ENCODE peak calls at places on chromosomes 12 and 14, in ten cellular contexts. P, B, J, N, O, E, F, M, K and V are unnamed samples.

GRCh38 chr12:80988986-80989385 is 51.3 kb upstream of the LIN7A start:
- DNase-seq in P (no peak), B (no peak), J (no peak), N (no peak), O (no peak), E (no peak), F (peak), M (no peak), K (no peak), V (no peak)

GRCh38 chr12:57583008-57583831 is 7.8 kb upstream of the PIP4K2C start:
- DNase-seq in P (peak), B (peak), J (peak), N (peak), O (no peak), E (peak), F (peak), M (peak), K (peak), V (peak)

GRCh38 chr12:113194971-113195391 is 9.5 kb downstream of the RITA1 start:
- DNase-seq in P (no peak), B (no peak), J (no peak), N (no peak), O (no peak), E (no peak), F (no peak), M (no peak), K (no peak), V (peak)

GRCh38 chr14:65228956-65229355 is 126.6 kb upstream of the MAX start:
- DNase-seq in P (no peak), B (no peak), J (no peak), N (no peak), O (peak), E (peak), F (no peak), M (no peak), K (no peak), V (no peak)

GRCh38 chr14:72679106-72679505 is 214.8 kb downstream of the DPF3 start:
- DNase-seq in P (peak), B (no peak), J (no peak), N (no peak), O (no peak), E (no peak), F (no peak), M (no peak), K (no peak), V (no peak)

GRCh38 chr12:109871678-109872314 is 8.5 kb downstream of the GLTP start:
- DNase-seq in P (no peak), B (no peak), J (no peak), N (no peak), O (no peak), E (no peak), F (no peak), M (no peak), K (peak), V (no peak)

GRCh38 chr12:113155641-113156040 is 6.1 kb downstream of the CFAP73 start:
- DNase-seq in P (no peak), B (no peak), J (no peak), N (no peak), O (no peak), E (no peak), F (no peak), M (no peak), K (no peak), V (no peak)

GRCh38 chr14:30185832-30186231 is 258.2 kb upstream of the PRKD1 start:
- DNase-seq in P (no peak), B (peak), J (no peak), N (no peak), O (no peak), E (no peak), F (no peak), M (no peak), K (no peak), V (no peak)

GRCh38 chr14:48788771-48789170 is 797.4 kb downstream of the RPS29 start:
- DNase-seq in P (no peak), B (no peak), J (no peak), N (no peak), O (no peak), E (peak), F (no peak), M (no peak), K (no peak), V (no peak)

GRCh38 chr12:97306121-97306520 is 156.5 kb upstream of the RMST start:
- DNase-seq in P (no peak), B (no peak), J (no peak), N (no peak), O (no peak), E (no peak), F (no peak), M (no peak), K (no peak), V (no peak)

GRCh38 chr12:32896438-32897275 is at the start of gene PKP2:
- DNase-seq in P (peak), B (peak), J (peak), N (no peak), O (peak), E (no peak), F (peak), M (peak), K (peak), V (peak)

GRCh38 chr12:6249580-6249979 is 49.4 kb downstream of the CD9 start:
- DNase-seq in P (no peak), B (no peak), J (no peak), N (no peak), O (no peak), E (no peak), F (no peak), M (no peak), K (no peak), V (peak)

GRCh38 chr12:7989827-7990491 is 42.6 kb upstream of the FOXJ2 start:
- DNase-seq in P (peak), B (no peak), J (no peak), N (peak), O (peak), E (no peak), F (peak), M (peak), K (no peak), V (no peak)

GRCh38 chr12:48824112-48824511 is 5.8 kb downstream of the CACNB3 start:
- DNase-seq in P (no peak), B (peak), J (no peak), N (no peak), O (no peak), E (no peak), F (no peak), M (peak), K (no peak), V (no peak)

GRCh38 chr14:64035143-64035542 is 182.3 kb downstream of the SYNE2 start:
- DNase-seq in P (no peak), B (no peak), J (no peak), N (no peak), O (no peak), E (no peak), F (no peak), M (no peak), K (no peak), V (no peak)

GRCh38 chr12:124386059-124386458 is 91.2 kb downstream of the RFLNA start:
- DNase-seq in P (peak), B (no peak), J (no peak), N (peak), O (no peak), E (no peak), F (no peak), M (no peak), K (no peak), V (no peak)

GRCh38 chr12:117192057-117192456 is 1.8 kb upstream of the FBXO21 start:
- DNase-seq in P (no peak), B (peak), J (no peak), N (no peak), O (no peak), E (no peak), F (peak), M (no peak), K (no peak), V (no peak)

GRCh38 chr14:28952161-28952560 is 185.6 kb downstream of the FOXG1 start:
- DNase-seq in P (no peak), B (no peak), J (no peak), N (no peak), O (no peak), E (no peak), F (no peak), M (no peak), K (no peak), V (no peak)

GRCh38 chr12:32644455-32644854 is 34.6 kb upstream of the DNM1L start:
- DNase-seq in P (no peak), B (no peak), J (no peak), N (no peak), O (no peak), E (no peak), F (no peak), M (no peak), K (no peak), V (no peak)

GRCh38 chr12:64273527-64274403 is 51.7 kb upstream of the KICS2 start:
- DNase-seq in P (no peak), B (peak), J (peak), N (no peak), O (no peak), E (no peak), F (no peak), M (no peak), K (no peak), V (peak)

GRCh38 chr12:78562358-78563205 is 302.0 kb upstream of the SYT1 start:
- DNase-seq in P (no peak), B (peak), J (peak), N (no peak), O (no peak), E (no peak), F (no peak), M (no peak), K (no peak), V (no peak)

GRCh38 chr14:54138354-54139038 is 181.9 kb upstream of the BMP4 start:
- DNase-seq in P (no peak), B (no peak), J (no peak), N (no peak), O (no peak), E (no peak), F (no peak), M (no peak), K (no peak), V (no peak)

GRCh38 chr12:97903356-97903755 is 440.8 kb downstream of the RMST start:
- DNase-seq in P (no peak), B (no peak), J (no peak), N (no peak), O (no peak), E (no peak), F (no peak), M (no peak), K (no peak), V (no peak)

GRCh38 chr12:89225401-89225800 is 126.9 kb downstream of the DUSP6 start:
- DNase-seq in P (no peak), B (no peak), J (peak), N (no peak), O (no peak), E (no peak), F (no peak), M (peak), K (no peak), V (no peak)

DNA sequence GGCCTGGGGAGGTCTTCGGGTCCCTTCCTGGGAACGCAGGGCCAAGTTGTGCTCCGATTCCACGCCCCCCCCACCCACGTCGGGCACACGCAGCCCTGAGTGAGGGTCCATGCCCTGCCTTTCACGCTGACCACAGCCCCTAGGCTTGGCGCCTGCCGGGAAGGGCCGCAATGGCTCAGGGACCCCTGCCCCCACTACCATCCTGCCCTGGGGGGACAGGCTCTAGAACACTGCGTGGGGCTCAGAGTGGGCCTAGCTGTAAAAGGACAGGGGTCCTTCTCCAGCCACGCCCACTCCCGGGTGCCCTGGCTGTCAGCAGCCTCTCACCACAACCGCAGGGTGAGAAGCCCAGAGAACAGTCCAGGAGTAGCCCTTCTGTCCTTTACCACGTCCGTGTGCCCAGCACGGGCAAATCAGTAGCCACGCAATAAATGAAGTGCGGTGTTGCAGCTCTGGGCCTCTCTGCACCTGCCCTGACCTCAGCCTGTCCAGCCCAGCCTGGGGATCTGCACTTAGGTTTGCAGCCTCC is 9.4 kb upstream of the GPR68 start:
- DNase-seq in P (no peak), B (no peak), J (no peak), N (no peak), O (no peak), E (no peak), F (no peak), M (no peak), K (no peak), V (peak)
- H3K27ac ChIP-seq in P (peak), B (no peak), J (no peak), N (no peak), O (peak), E (no peak), F (no peak), M (peak), K (no peak), V (peak)

GRCh38 chr14:77208979-77209318 is 27.4 kb downstream of the TMEM63C start:
- DNase-seq in P (no peak), B (no peak), J (no peak), N (no peak), O (no peak), E (no peak), F (no peak), M (no peak), K (no peak), V (no peak)

GRCh38 chr14:77205566-77205965 is 24.0 kb downstream of the TMEM63C start:
- DNase-seq in P (no peak), B (no peak), J (no peak), N (no peak), O (no peak), E (no peak), F (no peak), M (no peak), K (no peak), V (no peak)

GRCh38 chr14:77206261-77206824 is 24.7 kb downstream of the TMEM63C start:
- DNase-seq in P (no peak), B (no peak), J (no peak), N (no peak), O (no peak), E (no peak), F (no peak), M (no peak), K (no peak), V (peak)

GRCh38 chr14:77208266-77208978 is 26.8 kb downstream of the TMEM63C start:
- DNase-seq in P (peak), B (peak), J (no peak), N (peak), O (peak), E (peak), F (peak), M (peak), K (peak), V (peak)

DNA sequence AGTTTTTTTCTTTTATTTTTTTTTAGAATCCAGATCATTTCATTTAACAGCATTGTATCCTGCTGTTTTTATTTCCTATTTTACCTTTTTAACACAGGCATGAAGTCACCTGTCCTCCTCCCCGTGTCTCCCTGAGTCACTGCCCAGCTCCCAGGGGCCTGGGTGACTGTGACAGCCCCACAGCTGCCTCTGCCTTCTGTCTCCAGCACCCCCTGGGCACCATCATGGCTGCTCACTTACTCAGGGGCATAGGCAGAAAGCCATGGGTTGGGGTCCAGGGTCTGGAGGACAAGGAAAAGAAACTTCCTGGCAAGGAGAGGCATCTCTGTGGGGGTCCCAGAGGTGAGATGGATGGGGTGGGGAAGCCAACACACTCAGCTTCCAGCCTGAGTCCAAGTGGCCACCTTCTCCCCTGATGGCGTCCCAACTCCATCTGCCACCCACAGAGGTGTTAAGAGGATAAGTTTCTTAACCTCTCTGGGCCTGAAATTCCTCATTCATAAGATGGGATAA is 25.3 kb downstream of the TMEM63C start:
- DNase-seq in P (no peak), B (peak), J (no peak), N (no peak), O (no peak), E (no peak), F (no peak), M (no peak), K (no peak), V (peak)
- TF ChIP-seq CTCF in P (no peak), B (peak), J (peak), N (no peak), O (no peak), E (no peak), F (no peak), M (no peak), K (no peak), V (peak)

GRCh38 chr14:20662968-20663731 is 21.2 kb upstream of the RNASE4 start:
- DNase-seq in P (peak), B (peak), J (peak), N (peak), O (no peak), E (peak), F (peak), M (peak), K (peak), V (no peak)
- H3K4me3 ChIP-seq in P (peak), B (peak), J (peak), N (no peak), O (peak), E (peak), F (no peak), M (no peak), K (peak), V (no peak)

GRCh38 chr14:52042371-52043037 is 26.4 kb downstream of the NID2 start:
- DNase-seq in P (no peak), B (no peak), J (no peak), N (no peak), O (no peak), E (no peak), F (no peak), M (no peak), K (no peak), V (no peak)

GRCh38 chr14:52044791-52045522 is 23.9 kb downstream of the NID2 start:
- DNase-seq in P (no peak), B (no peak), J (no peak), N (no peak), O (no peak), E (peak), F (peak), M (no peak), K (peak), V (no peak)

GRCh38 chr14:52046376-52046917 is 22.4 kb downstream of the NID2 start:
- DNase-seq in P (no peak), B (no peak), J (no peak), N (no peak), O (no peak), E (no peak), F (no peak), M (no peak), K (no peak), V (no peak)

GRCh38 chr14:52040598-52040997 is 28.3 kb downstream of the NID2 start:
- DNase-seq in P (no peak), B (no peak), J (no peak), N (no peak), O (no peak), E (no peak), F (no peak), M (no peak), K (no peak), V (no peak)

DNA sequence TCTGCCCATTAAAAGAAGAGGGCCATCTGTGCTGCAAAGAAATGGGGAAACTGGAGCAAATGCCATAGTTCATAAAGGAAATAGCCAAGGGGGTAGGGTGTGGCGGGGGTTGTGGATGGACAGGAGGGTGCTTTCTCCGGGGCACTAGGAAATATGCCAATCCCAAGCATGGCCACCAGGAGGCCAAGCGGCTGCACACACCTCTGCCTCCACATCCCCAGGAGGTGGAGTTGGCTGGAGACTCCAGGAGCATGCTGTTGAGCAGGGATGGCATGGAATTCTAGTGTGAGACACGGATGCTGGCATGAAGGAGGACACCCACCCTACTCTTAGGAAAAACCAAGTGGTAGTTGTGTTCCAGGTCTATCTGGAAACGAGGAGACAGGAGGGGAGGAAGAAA is 25.2 kb downstream of the NID2 start:
- DNase-seq in P (no peak), B (peak), J (peak), N (no peak), O (no peak), E (no peak), F (no peak), M (no peak), K (peak), V (peak)
- H3K27ac ChIP-seq in P (no peak), B (no peak), J (no peak), N (no peak), O (no peak), E (no peak), F (no peak), M (no peak), K (no peak), V (no peak)

GRCh38 chr14:55846852-55847471 is 267.0 kb downstream of the KTN1 start:
- DNase-seq in P (no peak), B (no peak), J (no peak), N (peak), O (peak), E (peak), F (peak), M (peak), K (no peak), V (no peak)

GRCh38 chr14:55845963-55846851 is 266.2 kb downstream of the KTN1 start:
- DNase-seq in P (no peak), B (no peak), J (no peak), N (no peak), O (no peak), E (no peak), F (no peak), M (no peak), K (no peak), V (no peak)

GRCh38 chr14:55841625-55842024 is 261.6 kb downstream of the KTN1 start:
- DNase-seq in P (no peak), B (no peak), J (no peak), N (no peak), O (no peak), E (no peak), F (no peak), M (no peak), K (no peak), V (no peak)

GRCh38 chr14:55840821-55841220 is 260.8 kb downstream of the KTN1 start:
- DNase-seq in P (no peak), B (no peak), J (no peak), N (no peak), O (no peak), E (no peak), F (no peak), M (no peak), K (no peak), V (no peak)

DNA sequence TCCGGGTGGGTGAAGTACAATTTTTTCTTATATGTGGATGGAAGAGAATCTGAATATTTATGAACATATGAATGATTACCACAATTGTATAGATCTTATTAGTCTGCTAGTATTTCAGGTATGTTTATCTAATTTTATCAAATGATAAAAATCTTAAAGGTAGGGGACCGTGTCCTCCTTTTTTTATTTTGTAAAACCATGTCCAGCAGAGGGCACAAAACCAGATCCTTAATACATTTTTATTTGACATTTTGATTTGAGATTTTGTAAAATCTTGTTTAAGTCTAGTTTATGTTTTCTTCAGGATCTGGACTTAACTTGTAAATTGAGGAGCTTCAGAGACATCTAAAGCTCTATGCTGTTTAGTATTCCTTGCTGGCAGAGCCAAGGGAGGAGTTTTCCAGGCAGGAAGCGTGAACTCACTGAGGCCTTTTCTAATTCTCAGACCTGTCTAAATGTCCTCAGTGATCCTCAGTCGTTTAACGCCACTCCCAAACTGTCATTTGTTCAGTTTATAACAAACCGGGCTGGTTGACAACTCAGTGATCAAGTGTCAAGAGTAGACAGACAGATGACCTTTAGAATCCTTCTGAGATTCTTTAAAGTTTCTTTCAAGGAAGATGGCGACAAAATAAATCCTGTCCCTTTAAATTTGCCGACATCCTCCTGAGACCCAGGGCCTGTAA is 263.9 kb downstream of the KTN1 start:
- DNase-seq in P (no peak), B (no peak), J (no peak), N (no peak), O (no peak), E (no peak), F (no peak), M (no peak), K (no peak), V (no peak)
- TF ChIP-seq CTCF in P (no peak), B (no peak), J (no peak), N (no peak), O (no peak), E (no peak), F (peak), M (no peak), K (no peak), V (no peak)

GRCh38 chr14:103604620-103605019 is 24.4 kb upstream of the KLC1 start:
- DNase-seq in P (no peak), B (no peak), J (no peak), N (no peak), O (no peak), E (no peak), F (no peak), M (no peak), K (no peak), V (no peak)

GRCh38 chr14:103611215-103611614 is 17.8 kb upstream of the KLC1 start:
- DNase-seq in P (no peak), B (no peak), J (no peak), N (no peak), O (no peak), E (no peak), F (no peak), M (no peak), K (no peak), V (no peak)

GRCh38 chr14:103607822-103608221 is 21.2 kb upstream of the KLC1 start:
- DNase-seq in P (no peak), B (no peak), J (no peak), N (no peak), O (no peak), E (no peak), F (no peak), M (no peak), K (no peak), V (no peak)

GRCh38 chr14:103607039-103607668 is 21.9 kb upstream of the KLC1 start:
- DNase-seq in P (peak), B (peak), J (no peak), N (peak), O (peak), E (peak), F (peak), M (peak), K (no peak), V (peak)
- H3K4me3 ChIP-seq in P (peak), B (no peak), J (no peak), N (peak), O (peak), E (peak), F (no peak), M (no peak), K (no peak), V (no peak)